ENCODE peak calls at places on chromosomes 5 and 9, in ten cellular contexts. One of them, this sample, is unnamed.

GRCh38 chr9:130555968-130556367 is 23.4 kb upstream of the FUBP3 start:
- DNase-seq in sigmoid colon: no peak
- DNase-seq in heart right ventricle: no peak
- DNase-seq in heart left ventricle: no peak
- DNase-seq in SIG-M5: no peak
- DNase-seq in T follicular helper cell: no peak
- DNase-seq in activated CD4-positive, alpha-beta T cell treated with anti-CD3 and anti-CD28 coated beads for 36 hours: no peak
- DNase-seq in astrocyte of the cerebellum: no peak
- DNase-seq in neural crest cell: no peak
- DNase-seq in activated gamma-delta T cell treated with Interleukin-2 at 50 U/mL for 16 hours: no peak
- DNase-seq in this sample: no peak

GRCh38 chr9:1366300-1366699 is 316.1 kb downstream of the DMRT2 start:
- DNase-seq in activated CD4-positive, alpha-beta T cell treated with anti-CD3 and anti-CD28 coated beads for 36 hours: no peak
- DNase-seq in SIG-M5: no peak
- DNase-seq in heart right ventricle: no peak
- DNase-seq in activated gamma-delta T cell treated with Interleukin-2 at 50 U/mL for 16 hours: no peak
- DNase-seq in heart left ventricle: no peak
- DNase-seq in astrocyte of the cerebellum: no peak
- DNase-seq in sigmoid colon: no peak
- DNase-seq in T follicular helper cell: no peak
- DNase-seq in neural crest cell: no peak
- DNase-seq in this sample: no peak

GRCh38 chr5:40754381-40755092 is 1.2 kb downstream of the TTC33 start:
- DNase-seq in activated CD4-positive, alpha-beta T cell treated with anti-CD3 and anti-CD28 coated beads for 36 hours: no peak
- DNase-seq in activated gamma-delta T cell treated with Interleukin-2 at 50 U/mL for 16 hours: no peak
- DNase-seq in astrocyte of the cerebellum: no peak
- DNase-seq in SIG-M5: no peak
- DNase-seq in T follicular helper cell: no peak
- DNase-seq in heart left ventricle: no peak
- DNase-seq in heart right ventricle: no peak
- DNase-seq in sigmoid colon: no peak
- DNase-seq in neural crest cell: no peak
- DNase-seq in this sample: peak

GRCh38 chr5:84148651-84149050 is 236.0 kb downstream of the EDIL3 start:
- DNase-seq in SIG-M5: no peak
- DNase-seq in activated CD4-positive, alpha-beta T cell treated with anti-CD3 and anti-CD28 coated beads for 36 hours: no peak
- DNase-seq in astrocyte of the cerebellum: no peak
- DNase-seq in sigmoid colon: no peak
- DNase-seq in neural crest cell: no peak
- DNase-seq in activated gamma-delta T cell treated with Interleukin-2 at 50 U/mL for 16 hours: no peak
- DNase-seq in heart left ventricle: no peak
- DNase-seq in heart right ventricle: no peak
- DNase-seq in T follicular helper cell: no peak
- DNase-seq in this sample: no peak

GRCh38 chr9:137416006-137416562 is 6.9 kb downstream of the EXD3 start:
- DNase-seq in T follicular helper cell: no peak
- DNase-seq in astrocyte of the cerebellum: no peak
- DNase-seq in heart left ventricle: no peak
- DNase-seq in activated gamma-delta T cell treated with Interleukin-2 at 50 U/mL for 16 hours: no peak
- DNase-seq in SIG-M5: no peak
- DNase-seq in heart right ventricle: no peak
- DNase-seq in neural crest cell: no peak
- DNase-seq in sigmoid colon: no peak
- DNase-seq in activated CD4-positive, alpha-beta T cell treated with anti-CD3 and anti-CD28 coated beads for 36 hours: no peak
- DNase-seq in this sample: no peak

GRCh38 chr5:104540448-104540847 is 977.9 kb upstream of the NUDT12 start:
- DNase-seq in activated CD4-positive, alpha-beta T cell treated with anti-CD3 and anti-CD28 coated beads for 36 hours: no peak
- DNase-seq in T follicular helper cell: no peak
- DNase-seq in SIG-M5: no peak
- DNase-seq in activated gamma-delta T cell treated with Interleukin-2 at 50 U/mL for 16 hours: no peak
- DNase-seq in heart left ventricle: no peak
- DNase-seq in sigmoid colon: no peak
- DNase-seq in neural crest cell: no peak
- DNase-seq in heart right ventricle: no peak
- DNase-seq in astrocyte of the cerebellum: peak
- DNase-seq in this sample: no peak

GRCh38 chr9:105871547-105871946 is 177.2 kb downstream of the TMEM38B start:
- DNase-seq in astrocyte of the cerebellum: no peak
- DNase-seq in T follicular helper cell: no peak
- DNase-seq in activated CD4-positive, alpha-beta T cell treated with anti-CD3 and anti-CD28 coated beads for 36 hours: no peak
- DNase-seq in heart right ventricle: no peak
- DNase-seq in sigmoid colon: no peak
- DNase-seq in SIG-M5: no peak
- DNase-seq in neural crest cell: no peak
- DNase-seq in activated gamma-delta T cell treated with Interleukin-2 at 50 U/mL for 16 hours: no peak
- DNase-seq in heart left ventricle: no peak
- DNase-seq in this sample: no peak

GRCh38 chr5:141172381-141173204 is at the start of gene PCDHB7:
- DNase-seq in heart right ventricle: peak
- DNase-seq in neural crest cell: peak
- DNase-seq in heart left ventricle: no peak
- DNase-seq in activated gamma-delta T cell treated with Interleukin-2 at 50 U/mL for 16 hours: no peak
- DNase-seq in sigmoid colon: no peak
- DNase-seq in astrocyte of the cerebellum: no peak
- DNase-seq in activated CD4-positive, alpha-beta T cell treated with anti-CD3 and anti-CD28 coated beads for 36 hours: peak
- DNase-seq in SIG-M5: no peak
- DNase-seq in T follicular helper cell: no peak
- DNase-seq in this sample: no peak

GRCh38 chr9:133375116-133375723 is 640 bp downstream of the SURF4 start:
- DNase-seq in activated CD4-positive, alpha-beta T cell treated with anti-CD3 and anti-CD28 coated beads for 36 hours: peak
- DNase-seq in heart right ventricle: no peak
- DNase-seq in neural crest cell: no peak
- DNase-seq in astrocyte of the cerebellum: no peak
- DNase-seq in sigmoid colon: no peak
- DNase-seq in SIG-M5: no peak
- DNase-seq in activated gamma-delta T cell treated with Interleukin-2 at 50 U/mL for 16 hours: no peak
- DNase-seq in T follicular helper cell: no peak
- DNase-seq in heart left ventricle: no peak
- DNase-seq in this sample: no peak

GRCh38 chr9:99103909-99104458 is 929 bp upstream of the TGFBR1 start:
- DNase-seq in SIG-M5: no peak
- DNase-seq in activated gamma-delta T cell treated with Interleukin-2 at 50 U/mL for 16 hours: peak
- DNase-seq in sigmoid colon: no peak
- DNase-seq in heart left ventricle: peak
- DNase-seq in heart right ventricle: peak
- DNase-seq in activated CD4-positive, alpha-beta T cell treated with anti-CD3 and anti-CD28 coated beads for 36 hours: peak
- DNase-seq in astrocyte of the cerebellum: no peak
- DNase-seq in T follicular helper cell: no peak
- DNase-seq in neural crest cell: no peak
- DNase-seq in this sample: no peak

GRCh38 chr5:78591227-78591626 is 57.3 kb downstream of the LHFPL2 start:
- DNase-seq in SIG-M5: no peak
- DNase-seq in activated gamma-delta T cell treated with Interleukin-2 at 50 U/mL for 16 hours: no peak
- DNase-seq in neural crest cell: no peak
- DNase-seq in T follicular helper cell: no peak
- DNase-seq in activated CD4-positive, alpha-beta T cell treated with anti-CD3 and anti-CD28 coated beads for 36 hours: no peak
- DNase-seq in sigmoid colon: no peak
- DNase-seq in heart left ventricle: no peak
- DNase-seq in heart right ventricle: no peak
- DNase-seq in astrocyte of the cerebellum: no peak
- DNase-seq in this sample: no peak

GRCh38 chr5:145830594-145830993 is 4.5 kb downstream of the PRELID2 start:
- DNase-seq in T follicular helper cell: no peak
- DNase-seq in heart right ventricle: no peak
- DNase-seq in neural crest cell: no peak
- DNase-seq in heart left ventricle: no peak
- DNase-seq in activated CD4-positive, alpha-beta T cell treated with anti-CD3 and anti-CD28 coated beads for 36 hours: no peak
- DNase-seq in astrocyte of the cerebellum: no peak
- DNase-seq in SIG-M5: no peak
- DNase-seq in sigmoid colon: no peak
- DNase-seq in activated gamma-delta T cell treated with Interleukin-2 at 50 U/mL for 16 hours: no peak
- DNase-seq in this sample: no peak

GRCh38 chr5:153991168-153991567 is 47.5 kb downstream of the FAM114A2 start:
- DNase-seq in neural crest cell: no peak
- DNase-seq in sigmoid colon: no peak
- DNase-seq in activated gamma-delta T cell treated with Interleukin-2 at 50 U/mL for 16 hours: no peak
- DNase-seq in SIG-M5: no peak
- DNase-seq in heart left ventricle: no peak
- DNase-seq in heart right ventricle: no peak
- DNase-seq in activated CD4-positive, alpha-beta T cell treated with anti-CD3 and anti-CD28 coated beads for 36 hours: no peak
- DNase-seq in astrocyte of the cerebellum: no peak
- DNase-seq in T follicular helper cell: no peak
- DNase-seq in this sample: no peak

GRCh38 chr5:38382898-38383297 is 124.5 kb downstream of the EGFLAM start:
- DNase-seq in activated gamma-delta T cell treated with Interleukin-2 at 50 U/mL for 16 hours: peak
- DNase-seq in astrocyte of the cerebellum: peak
- DNase-seq in SIG-M5: no peak
- DNase-seq in heart right ventricle: peak
- DNase-seq in T follicular helper cell: peak
- DNase-seq in heart left ventricle: peak
- DNase-seq in sigmoid colon: peak
- DNase-seq in activated CD4-positive, alpha-beta T cell treated with anti-CD3 and anti-CD28 coated beads for 36 hours: peak
- DNase-seq in neural crest cell: peak
- DNase-seq in this sample: no peak

GRCh38 chr9:92146610-92147009 is 31.4 kb upstream of the SPTLC1 start:
- DNase-seq in SIG-M5: no peak
- DNase-seq in heart left ventricle: no peak
- DNase-seq in neural crest cell: no peak
- DNase-seq in heart right ventricle: no peak
- DNase-seq in activated gamma-delta T cell treated with Interleukin-2 at 50 U/mL for 16 hours: no peak
- DNase-seq in T follicular helper cell: no peak
- DNase-seq in astrocyte of the cerebellum: no peak
- DNase-seq in sigmoid colon: no peak
- DNase-seq in activated CD4-positive, alpha-beta T cell treated with anti-CD3 and anti-CD28 coated beads for 36 hours: no peak
- DNase-seq in this sample: no peak

GRCh38 chr5:168434746-168435321 is 51.4 kb upstream of the RARS1 start:
- DNase-seq in sigmoid colon: no peak
- DNase-seq in heart right ventricle: no peak
- DNase-seq in T follicular helper cell: no peak
- DNase-seq in activated CD4-positive, alpha-beta T cell treated with anti-CD3 and anti-CD28 coated beads for 36 hours: peak
- DNase-seq in neural crest cell: no peak
- DNase-seq in astrocyte of the cerebellum: no peak
- DNase-seq in heart left ventricle: no peak
- DNase-seq in activated gamma-delta T cell treated with Interleukin-2 at 50 U/mL for 16 hours: no peak
- DNase-seq in SIG-M5: no peak
- DNase-seq in this sample: no peak

GRCh38 chr9:4333231-4333740 is 33.4 kb upstream of the GLIS3 start:
- DNase-seq in neural crest cell: no peak
- DNase-seq in T follicular helper cell: no peak
- DNase-seq in sigmoid colon: no peak
- DNase-seq in SIG-M5: no peak
- DNase-seq in activated CD4-positive, alpha-beta T cell treated with anti-CD3 and anti-CD28 coated beads for 36 hours: no peak
- DNase-seq in heart right ventricle: no peak
- DNase-seq in heart left ventricle: no peak
- DNase-seq in activated gamma-delta T cell treated with Interleukin-2 at 50 U/mL for 16 hours: no peak
- DNase-seq in astrocyte of the cerebellum: no peak
- DNase-seq in this sample: no peak

GRCh38 chr9:134172198-134173126 is 8.1 kb upstream of the RNU6ATAC start:
- DNase-seq in T follicular helper cell: no peak
- DNase-seq in heart right ventricle: peak
- DNase-seq in heart left ventricle: peak
- DNase-seq in SIG-M5: no peak
- DNase-seq in neural crest cell: no peak
- DNase-seq in sigmoid colon: peak
- DNase-seq in activated CD4-positive, alpha-beta T cell treated with anti-CD3 and anti-CD28 coated beads for 36 hours: no peak
- DNase-seq in activated gamma-delta T cell treated with Interleukin-2 at 50 U/mL for 16 hours: no peak
- DNase-seq in astrocyte of the cerebellum: no peak
- DNase-seq in this sample: no peak

GRCh38 chr9:122131401-122131921 is 28.1 kb downstream of the NDUFA8 start:
- DNase-seq in astrocyte of the cerebellum: no peak
- DNase-seq in activated CD4-positive, alpha-beta T cell treated with anti-CD3 and anti-CD28 coated beads for 36 hours: no peak
- DNase-seq in heart right ventricle: no peak
- DNase-seq in activated gamma-delta T cell treated with Interleukin-2 at 50 U/mL for 16 hours: no peak
- DNase-seq in SIG-M5: no peak
- DNase-seq in neural crest cell: no peak
- DNase-seq in sigmoid colon: peak
- DNase-seq in heart left ventricle: peak
- DNase-seq in T follicular helper cell: no peak
- DNase-seq in this sample: no peak

GRCh38 chr9:69344459-69344858 is 19.4 kb downstream of the ENTREP1 start:
- DNase-seq in activated CD4-positive, alpha-beta T cell treated with anti-CD3 and anti-CD28 coated beads for 36 hours: no peak
- DNase-seq in sigmoid colon: no peak
- DNase-seq in T follicular helper cell: no peak
- DNase-seq in astrocyte of the cerebellum: no peak
- DNase-seq in heart right ventricle: no peak
- DNase-seq in activated gamma-delta T cell treated with Interleukin-2 at 50 U/mL for 16 hours: no peak
- DNase-seq in heart left ventricle: no peak
- DNase-seq in SIG-M5: no peak
- DNase-seq in neural crest cell: peak
- DNase-seq in this sample: no peak

GRCh38 chr5:37838152-37838932 is 1.5 kb downstream of the GDNF start:
- DNase-seq in heart left ventricle: no peak
- DNase-seq in sigmoid colon: peak
- DNase-seq in heart right ventricle: no peak
- DNase-seq in neural crest cell: peak
- DNase-seq in astrocyte of the cerebellum: no peak
- DNase-seq in SIG-M5: no peak
- DNase-seq in activated gamma-delta T cell treated with Interleukin-2 at 50 U/mL for 16 hours: no peak
- DNase-seq in activated CD4-positive, alpha-beta T cell treated with anti-CD3 and anti-CD28 coated beads for 36 hours: peak
- DNase-seq in T follicular helper cell: no peak
- DNase-seq in this sample: no peak

GRCh38 chr5:16225927-16226326 is 46.3 kb upstream of the MARCHF11 start:
- DNase-seq in SIG-M5: no peak
- DNase-seq in neural crest cell: no peak
- DNase-seq in activated CD4-positive, alpha-beta T cell treated with anti-CD3 and anti-CD28 coated beads for 36 hours: no peak
- DNase-seq in sigmoid colon: no peak
- DNase-seq in astrocyte of the cerebellum: no peak
- DNase-seq in heart left ventricle: no peak
- DNase-seq in activated gamma-delta T cell treated with Interleukin-2 at 50 U/mL for 16 hours: no peak
- DNase-seq in heart right ventricle: no peak
- DNase-seq in T follicular helper cell: no peak
- DNase-seq in this sample: no peak

This sample was measured in CD8-positive, alpha-beta memory T cell.